ENCODE peak calls at places on chromosomes 16 and 17, in nine cellular contexts. One of them, this sample, is unnamed.

GRCh38 chr16:22023505-22023904 is 15.6 kb downstream of the MOSMO start:
- DNase-seq in spleen: no peak
- DNase-seq in breast epithelium: no peak
- DNase-seq in transverse colon: no peak
- DNase-seq in GM12892: no peak
- DNase-seq in stomach: no peak
- DNase-seq in GM23338: peak
- DNase-seq in H1: no peak
- DNase-seq in upper lobe of left lung: no peak
- DNase-seq in this sample: no peak

GRCh38 chr17:4604111-4604644 is 19.8 kb downstream of the SMTNL2 start:
- DNase-seq in spleen: peak
- DNase-seq in upper lobe of left lung: peak
- DNase-seq in GM12892: no peak
- DNase-seq in breast epithelium: peak
- DNase-seq in GM23338: no peak
- DNase-seq in transverse colon: no peak
- DNase-seq in H1: no peak
- DNase-seq in stomach: peak
- DNase-seq in this sample: peak

GRCh38 chr17:42307362-42307927 is 19.1 kb downstream of the STAT5A start:
- DNase-seq in spleen: no peak
- DNase-seq in breast epithelium: no peak
- DNase-seq in upper lobe of left lung: no peak
- DNase-seq in H1: no peak
- DNase-seq in GM12892: no peak
- DNase-seq in GM23338: no peak
- DNase-seq in stomach: no peak
- DNase-seq in transverse colon: no peak
- DNase-seq in this sample: no peak

GRCh38 chr17:17626151-17626805 is 34.8 kb upstream of the PEMT start:
- DNase-seq in stomach: no peak
- DNase-seq in transverse colon: no peak
- DNase-seq in breast epithelium: no peak
- DNase-seq in GM23338: peak
- DNase-seq in spleen: no peak
- DNase-seq in GM12892: no peak
- DNase-seq in H1: peak
- DNase-seq in upper lobe of left lung: no peak
- DNase-seq in this sample: no peak

GRCh38 chr17:18038149-18038850 is 668 bp downstream of the ATPAF2 start:
- DNase-seq in GM12892: peak
- DNase-seq in breast epithelium: no peak
- DNase-seq in stomach: no peak
- DNase-seq in spleen: no peak
- DNase-seq in transverse colon: no peak
- DNase-seq in H1: no peak
- DNase-seq in GM23338: no peak
- DNase-seq in upper lobe of left lung: no peak
- DNase-seq in this sample: no peak

GRCh38 chr16:12639044-12639443 is 164.6 kb downstream of the CPPED1 start:
- DNase-seq in stomach: no peak
- DNase-seq in transverse colon: no peak
- DNase-seq in GM12892: no peak
- DNase-seq in H1: no peak
- DNase-seq in spleen: no peak
- DNase-seq in GM23338: no peak
- DNase-seq in upper lobe of left lung: no peak
- DNase-seq in breast epithelium: no peak
- DNase-seq in this sample: no peak

GRCh38 chr16:82062645-82063058 is 27.6 kb downstream of the HSD17B2 start:
- DNase-seq in breast epithelium: no peak
- DNase-seq in transverse colon: no peak
- DNase-seq in H1: no peak
- DNase-seq in stomach: no peak
- DNase-seq in upper lobe of left lung: peak
- DNase-seq in spleen: no peak
- DNase-seq in GM23338: no peak
- DNase-seq in GM12892: no peak
- DNase-seq in this sample: no peak

GRCh38 chr16:78696797-78697196 is 597.3 kb downstream of the WWOX start:
- DNase-seq in breast epithelium: no peak
- DNase-seq in transverse colon: no peak
- DNase-seq in spleen: no peak
- DNase-seq in H1: no peak
- DNase-seq in upper lobe of left lung: no peak
- DNase-seq in GM23338: no peak
- DNase-seq in GM12892: no peak
- DNase-seq in stomach: no peak
- DNase-seq in this sample: no peak

GRCh38 chr17:64781013-64781392 is 118.9 kb upstream of the SMURF2 start:
- DNase-seq in spleen: peak
- DNase-seq in H1: peak
- DNase-seq in stomach: no peak
- DNase-seq in transverse colon: no peak
- DNase-seq in GM12892: no peak
- DNase-seq in upper lobe of left lung: no peak
- DNase-seq in GM23338: peak
- DNase-seq in breast epithelium: no peak
- DNase-seq in this sample: no peak

DNA sequence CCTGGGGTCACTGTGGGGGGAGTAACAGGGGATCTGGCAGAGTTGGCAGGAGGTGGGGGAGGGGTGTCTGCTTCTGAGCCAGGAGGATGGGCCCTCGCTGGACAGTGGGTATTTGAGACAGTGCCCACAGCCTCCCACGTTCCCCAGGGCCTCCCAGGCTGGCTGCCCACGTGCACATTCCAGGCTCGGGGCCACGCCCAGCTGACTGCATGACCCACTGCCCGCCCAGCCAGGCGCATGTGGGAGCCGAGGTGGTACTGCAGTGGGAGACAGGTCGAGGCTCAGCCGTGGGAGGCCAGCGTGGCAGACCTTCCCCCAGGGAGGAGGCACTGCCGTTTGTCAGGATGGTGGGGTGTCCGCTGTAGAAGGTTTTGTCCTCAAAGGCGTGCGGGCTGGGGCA is 38.8 kb downstream of the BAHCC1 start:
- DNase-seq in H1: no peak
- DNase-seq in GM12892: no peak
- DNase-seq in stomach: peak
- DNase-seq in GM23338: no peak
- DNase-seq in transverse colon: no peak
- DNase-seq in spleen: no peak
- DNase-seq in breast epithelium: no peak
- DNase-seq in upper lobe of left lung: no peak
- DNase-seq in this sample: no peak
- TF ChIP-seq POLR2AphosphoS5 in H1: no peak
- TF ChIP-seq POLR2AphosphoS5 in GM12892: no peak
- TF ChIP-seq POLR2AphosphoS5 in stomach: no peak
- TF ChIP-seq POLR2AphosphoS5 in GM23338: no peak
- TF ChIP-seq POLR2AphosphoS5 in transverse colon: no peak
- TF ChIP-seq POLR2AphosphoS5 in spleen: no peak
- TF ChIP-seq POLR2AphosphoS5 in breast epithelium: no peak
- TF ChIP-seq POLR2AphosphoS5 in upper lobe of left lung: no peak
- TF ChIP-seq POLR2AphosphoS5 in this sample: no peak

GRCh38 chr17:1648582-1649115 is 1.0 kb downstream of the RILP start:
- DNase-seq in breast epithelium: peak
- DNase-seq in upper lobe of left lung: peak
- DNase-seq in H1: peak
- DNase-seq in GM23338: peak
- DNase-seq in stomach: peak
- DNase-seq in GM12892: peak
- DNase-seq in spleen: peak
- DNase-seq in transverse colon: peak
- DNase-seq in this sample: peak
- TF ChIP-seq POLR2AphosphoS5 in breast epithelium: no peak
- TF ChIP-seq POLR2AphosphoS5 in upper lobe of left lung: peak
- TF ChIP-seq POLR2AphosphoS5 in H1: no peak
- TF ChIP-seq POLR2AphosphoS5 in GM23338: peak
- TF ChIP-seq POLR2AphosphoS5 in stomach: no peak
- TF ChIP-seq POLR2AphosphoS5 in GM12892: no peak
- TF ChIP-seq POLR2AphosphoS5 in spleen: peak
- TF ChIP-seq POLR2AphosphoS5 in transverse colon: no peak
- TF ChIP-seq POLR2AphosphoS5 in this sample: no peak

DNA sequence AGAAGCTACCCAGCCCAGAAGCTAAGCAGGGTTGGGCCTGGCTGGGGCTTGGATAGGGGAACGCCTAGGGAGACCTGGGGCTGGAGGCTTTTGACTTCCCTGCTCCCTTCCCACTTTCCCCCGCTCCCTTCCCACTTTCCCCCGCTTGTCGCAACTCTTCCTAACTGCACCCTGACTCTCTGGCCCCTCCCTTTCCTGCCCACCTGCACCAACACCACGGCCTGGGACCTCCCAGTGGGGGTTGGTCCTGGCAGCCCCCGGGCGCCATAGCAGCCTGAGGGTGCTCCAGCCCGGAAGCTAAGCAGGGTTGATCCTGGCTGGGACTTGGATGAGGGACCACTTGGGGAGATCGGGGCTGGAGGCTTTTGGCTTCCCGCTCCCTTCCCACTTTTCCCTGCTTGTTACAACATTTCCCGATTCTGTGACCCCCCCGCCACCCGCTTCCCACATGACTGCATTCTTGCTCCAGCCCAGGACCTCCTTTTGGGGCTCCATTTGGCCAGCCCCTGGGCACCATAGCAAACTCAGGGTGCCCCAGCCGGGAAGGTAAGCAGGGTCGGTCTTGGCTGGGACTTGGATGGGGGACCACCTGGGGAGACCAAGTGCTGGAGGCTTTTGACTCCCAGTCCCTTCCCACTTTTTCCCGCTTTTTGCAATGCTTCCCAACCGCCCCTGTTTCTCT is 2287.0 kb downstream of the TP53TG3F start:
- DNase-seq in GM23338: no peak
- DNase-seq in spleen: no peak
- DNase-seq in upper lobe of left lung: no peak
- DNase-seq in stomach: no peak
- DNase-seq in transverse colon: no peak
- DNase-seq in GM12892: no peak
- DNase-seq in breast epithelium: no peak
- DNase-seq in H1: no peak
- DNase-seq in this sample: no peak
- TF ChIP-seq POLR2AphosphoS5 in GM23338: no peak
- TF ChIP-seq POLR2AphosphoS5 in spleen: no peak
- TF ChIP-seq POLR2AphosphoS5 in upper lobe of left lung: no peak
- TF ChIP-seq POLR2AphosphoS5 in stomach: no peak
- TF ChIP-seq POLR2AphosphoS5 in transverse colon: no peak
- TF ChIP-seq POLR2AphosphoS5 in GM12892: no peak
- TF ChIP-seq POLR2AphosphoS5 in breast epithelium: no peak
- TF ChIP-seq POLR2AphosphoS5 in H1: no peak
- TF ChIP-seq POLR2AphosphoS5 in this sample: no peak

DNA sequence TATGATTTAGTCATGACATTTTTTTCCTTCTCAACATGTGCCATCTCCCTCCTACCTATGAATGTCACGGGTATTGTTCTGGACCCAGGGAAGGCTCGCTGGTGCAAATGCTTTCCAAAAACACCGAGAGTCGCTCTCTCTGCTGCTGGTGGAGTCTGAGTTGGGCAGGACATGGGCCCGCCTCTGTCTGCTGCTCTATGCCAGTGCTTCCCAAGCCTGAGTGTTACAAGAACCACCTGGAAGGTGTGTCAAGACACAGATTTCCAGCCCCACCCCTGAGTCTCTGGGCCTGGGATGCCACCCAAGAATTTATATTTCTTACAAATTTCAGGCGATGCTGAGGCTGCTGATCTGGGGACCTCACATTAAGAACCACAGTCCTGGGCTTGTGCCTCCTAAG is 9.1 kb downstream of the JPH3 start:
- DNase-seq in breast epithelium: no peak
- DNase-seq in GM23338: no peak
- DNase-seq in upper lobe of left lung: no peak
- DNase-seq in transverse colon: no peak
- DNase-seq in GM12892: no peak
- DNase-seq in stomach: no peak
- DNase-seq in H1: no peak
- DNase-seq in spleen: no peak
- DNase-seq in this sample: no peak
- TF ChIP-seq POLR2AphosphoS5 in breast epithelium: no peak
- TF ChIP-seq POLR2AphosphoS5 in GM23338: no peak
- TF ChIP-seq POLR2AphosphoS5 in upper lobe of left lung: no peak
- TF ChIP-seq POLR2AphosphoS5 in transverse colon: no peak
- TF ChIP-seq POLR2AphosphoS5 in GM12892: no peak
- TF ChIP-seq POLR2AphosphoS5 in stomach: no peak
- TF ChIP-seq POLR2AphosphoS5 in H1: no peak
- TF ChIP-seq POLR2AphosphoS5 in spleen: no peak
- TF ChIP-seq POLR2AphosphoS5 in this sample: no peak

GRCh38 chr17:78269893-78270490 is 38.6 kb downstream of the TMEM235 start:
- DNase-seq in GM23338: no peak
- DNase-seq in breast epithelium: no peak
- DNase-seq in H1: peak
- DNase-seq in transverse colon: no peak
- DNase-seq in spleen: no peak
- DNase-seq in upper lobe of left lung: no peak
- DNase-seq in stomach: no peak
- DNase-seq in GM12892: no peak
- DNase-seq in this sample: no peak

GRCh38 chr17:78271419-78272160 is 40.2 kb downstream of the TMEM235 start:
- DNase-seq in breast epithelium: no peak
- DNase-seq in stomach: no peak
- DNase-seq in GM12892: no peak
- DNase-seq in upper lobe of left lung: no peak
- DNase-seq in H1: no peak
- DNase-seq in transverse colon: no peak
- DNase-seq in spleen: no peak
- DNase-seq in GM23338: no peak
- DNase-seq in this sample: no peak

GRCh38 chr17:78272914-78273258 is 41.5 kb downstream of the TMEM235 start:
- DNase-seq in spleen: no peak
- DNase-seq in H1: no peak
- DNase-seq in GM23338: no peak
- DNase-seq in transverse colon: no peak
- DNase-seq in upper lobe of left lung: no peak
- DNase-seq in stomach: no peak
- DNase-seq in breast epithelium: no peak
- DNase-seq in GM12892: no peak
- DNase-seq in this sample: no peak

GRCh38 chr17:78273813-78274212 is 42.4 kb downstream of the TMEM235 start:
- DNase-seq in transverse colon: no peak
- DNase-seq in GM12892: no peak
- DNase-seq in stomach: no peak
- DNase-seq in upper lobe of left lung: no peak
- DNase-seq in breast epithelium: no peak
- DNase-seq in H1: no peak
- DNase-seq in spleen: no peak
- DNase-seq in GM23338: no peak
- DNase-seq in this sample: no peak

DNA sequence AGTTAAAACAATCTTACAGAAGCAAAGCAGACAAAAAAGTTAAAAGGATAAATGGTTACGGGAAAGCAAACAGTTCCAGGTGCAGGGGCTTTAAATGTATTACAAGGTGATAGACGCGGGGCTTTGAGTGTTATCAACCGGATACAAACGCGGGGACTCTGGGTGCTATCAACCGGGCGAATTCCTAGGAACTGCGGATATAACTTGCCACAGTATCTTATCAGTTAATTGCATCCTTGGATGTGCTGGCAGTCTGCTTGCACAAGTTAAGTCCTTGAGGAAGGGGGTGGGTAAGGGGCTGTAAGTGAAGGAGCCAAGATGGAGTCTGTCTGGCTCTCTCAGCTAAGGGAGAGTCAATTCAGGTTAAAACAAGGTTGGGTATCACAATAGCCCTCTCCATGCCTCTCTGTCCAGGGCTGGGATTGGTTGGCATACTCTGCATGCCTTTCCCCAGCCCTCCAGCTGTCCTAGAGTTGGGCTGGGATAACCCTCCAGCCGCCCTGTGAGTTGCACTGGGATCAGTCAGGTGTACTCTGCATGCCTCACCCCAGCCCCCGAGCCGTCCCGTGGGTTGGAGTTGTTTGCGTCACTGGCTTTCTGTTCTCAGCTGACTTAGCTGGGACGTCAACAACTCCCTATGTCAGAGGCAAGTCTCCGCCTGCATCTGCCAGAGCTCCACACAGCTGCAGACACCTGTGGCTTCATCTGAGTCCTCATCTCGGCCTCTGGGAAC is 40.9 kb downstream of the TMEM235 start:
- DNase-seq in stomach: peak
- DNase-seq in GM12892: no peak
- DNase-seq in spleen: peak
- DNase-seq in GM23338: peak
- DNase-seq in H1: no peak
- DNase-seq in breast epithelium: peak
- DNase-seq in transverse colon: peak
- DNase-seq in upper lobe of left lung: peak
- DNase-seq in this sample: no peak
- TF ChIP-seq POLR2AphosphoS5 in stomach: peak
- TF ChIP-seq POLR2AphosphoS5 in GM12892: no peak
- TF ChIP-seq POLR2AphosphoS5 in spleen: peak
- TF ChIP-seq POLR2AphosphoS5 in GM23338: no peak
- TF ChIP-seq POLR2AphosphoS5 in H1: no peak
- TF ChIP-seq POLR2AphosphoS5 in breast epithelium: no peak
- TF ChIP-seq POLR2AphosphoS5 in transverse colon: peak
- TF ChIP-seq POLR2AphosphoS5 in upper lobe of left lung: peak
- TF ChIP-seq POLR2AphosphoS5 in this sample: no peak